ENCODE peak calls at places on chromosome 16, in six cellular contexts. Q is adrenal gland, K is brain microvascular endothelial cell, G is naive B cell, J is NCI-H1105 treated with DMSO at 0.1 percent for 48 hours, U is GF-D8. P is an unnamed sample.

GRCh38 chr16:50547340-50547865 is 793 bp upstream of the NKD1 start:
- DNase-seq in K (no peak), Q (peak), U (peak), G (peak), J (peak), P (peak)

GRCh38 chr16:75248142-75248535 is 3.3 kb downstream of the BCAR1 start:
- DNase-seq in K (no peak), U (no peak), J (no peak), G (no peak), Q (no peak), P (no peak)

GRCh38 chr16:15770512-15770911 is 86.3 kb downstream of the MYH11 start:
- DNase-seq in J (no peak), G (no peak), Q (no peak), K (peak), U (no peak), P (no peak)

GRCh38 chr16:25081702-25082101 is 29.8 kb upstream of the LCMT1 start:
- DNase-seq in U (no peak), G (no peak), K (no peak), J (no peak), Q (no peak), P (no peak)

GRCh38 chr16:728131-728889 is 1.4 kb downstream of the HAGHL start:
- DNase-seq in U (peak), G (peak), Q (no peak), J (peak), K (peak), P (peak)

GRCh38 chr16:58481226-58481869 is 18.6 kb upstream of the NDRG4 start:
- DNase-seq in K (no peak), Q (no peak), J (no peak), U (no peak), G (no peak), P (no peak)

GRCh38 chr16:56824335-56824734 is 40.7 kb upstream of the SLC12A3 start:
- DNase-seq in K (no peak), J (peak), Q (peak), G (no peak), U (no peak), P (no peak)

GRCh38 chr16:11572301-11572995 is 14.3 kb downstream of the LITAF start:
- DNase-seq in J (no peak), Q (no peak), K (no peak), U (no peak), G (peak), P (no peak)

GRCh38 chr16:63461248-63461841 is 1425.1 kb upstream of the CDH8 start:
- DNase-seq in U (no peak), K (peak), G (no peak), Q (peak), J (peak), P (no peak)

GRCh38 chr16:2912330-2913199 is 834 bp downstream of the FLYWCH1 start:
- DNase-seq in Q (peak), G (peak), K (peak), U (no peak), J (no peak), P (no peak)

GRCh38 chr16:31202402-31203385 is at the start of gene PYCARD:
- DNase-seq in J (no peak), K (no peak), U (peak), G (no peak), Q (no peak), P (peak)

GRCh38 chr16:85839681-85840240 is 40.3 kb downstream of the COX4I1 start:
- DNase-seq in J (no peak), U (no peak), Q (no peak), K (no peak), G (no peak), P (no peak)

GRCh38 chr16:2853531-2854073 is 4.4 kb downstream of the PRSS22 start:
- DNase-seq in G (no peak), K (no peak), Q (no peak), U (no peak), J (no peak), P (no peak)

GRCh38 chr16:75322706-75323105 is 71.3 kb upstream of the BCAR1 start:
- DNase-seq in Q (no peak), U (no peak), G (no peak), J (no peak), K (peak), P (no peak)

GRCh38 chr16:85316321-85316919 is 204.1 kb upstream of the CIBAR2 start:
- DNase-seq in G (peak), Q (peak), K (no peak), U (peak), J (peak), P (peak)

GRCh38 chr16:66678314-66678713 is 18.2 kb downstream of the CMTM4 start:
- DNase-seq in U (no peak), Q (no peak), K (no peak), G (no peak), J (no peak), P (no peak)

P was measured in GM06990.